ENCODE peak calls at places on chromosomes 16 and 17, in six cellular contexts. G is progenitor cell of endocrine pancreas, O is NCI-H146, F is Peyer's patch, X is AG20443, C is NCI-H2081. S is an unnamed sample.

GRCh38 chr16:56306690-56307533 is 115.6 kb downstream of the GNAO1 start:
- DNase-seq in C (no peak), G (no peak), X (no peak), F (no peak), O (no peak), S (no peak)

GRCh38 chr16:55501549-55502322 is 7.1 kb upstream of the LPCAT2 start:
- DNase-seq in G (no peak), O (no peak), C (no peak), F (no peak), X (no peak), S (no peak)

GRCh38 chr16:82368041-82368440 is 198.0 kb upstream of the MPHOSPH6 start:
- DNase-seq in G (no peak), F (no peak), C (no peak), O (no peak), X (peak), S (peak)

GRCh38 chr17:57873261-57874057 is 23.6 kb upstream of the MRPS23 start:
- DNase-seq in X (no peak), C (no peak), O (no peak), G (no peak), F (no peak), S (no peak)

GRCh38 chr17:65749479-65749878 is 188.0 kb upstream of the AXIN2 start:
- DNase-seq in X (no peak), C (no peak), O (no peak), G (no peak), F (no peak), S (no peak)

GRCh38 chr17:45364531-45365390 is 47.9 kb upstream of the MAP3K14 start:
- DNase-seq in C (peak), G (no peak), X (peak), O (peak), F (peak), S (peak)

GRCh38 chr17:340074-340473 is 12.5 kb downstream of the RPH3AL start:
- DNase-seq in X (no peak), F (peak), G (no peak), C (no peak), O (no peak), S (no peak)

GRCh38 chr16:1469693-1470201 is 5.1 kb downstream of the CLCN7 start:
- DNase-seq in G (no peak), F (peak), X (no peak), C (no peak), O (no peak), S (no peak)

GRCh38 chr17:19996086-19996485 is 13.1 kb upstream of the SPECC1 start:
- DNase-seq in G (no peak), O (no peak), X (no peak), F (no peak), C (no peak), S (peak)

GRCh38 chr17:70804161-70804560 is 634.8 kb downstream of the KCNJ2 start:
- DNase-seq in G (no peak), F (no peak), O (no peak), C (no peak), X (peak), S (no peak)

GRCh38 chr17:38449364-38449763 is 21.1 kb downstream of the ARHGAP23 start:
- DNase-seq in G (no peak), X (no peak), C (no peak), F (no peak), O (no peak), S (no peak)

GRCh38 chr16:81610936-81611335 is 166.3 kb downstream of the CMIP start:
- DNase-seq in O (no peak), C (no peak), G (no peak), X (no peak), F (no peak), S (no peak)

GRCh38 chr16:55418586-55418985 is 60.4 kb upstream of the MMP2 start:
- DNase-seq in X (peak), O (no peak), F (no peak), G (peak), C (no peak), S (no peak)

GRCh38 chr16:9090101-9090959 is 1.1 kb upstream of the HAPSTR1 start:
- DNase-seq in F (peak), G (peak), C (no peak), O (peak), X (peak), S (peak)

GRCh38 chr17:31273511-31273910 is 23.5 kb downstream of the OMG start:
- DNase-seq in X (no peak), G (no peak), O (no peak), C (no peak), F (no peak), S (no peak)

GRCh38 chr17:74892013-74892841 is 1.2 kb downstream of the FADS6 start:
- DNase-seq in O (no peak), X (no peak), G (no peak), F (no peak), C (no peak), S (no peak)

GRCh38 chr17:20706752-20707372 is 127.3 kb downstream of the CDRT15L2 start:
- DNase-seq in O (no peak), F (peak), X (no peak), G (no peak), C (no peak), S (no peak)

GRCh38 chr17:50034504-50035364 is 21.2 kb upstream of the ITGA3 start:
- DNase-seq in C (no peak), G (no peak), X (no peak), O (no peak), F (peak), S (no peak)

GRCh38 chr17:66691644-66692500 is 143.0 kb upstream of the CACNG5 start:
- DNase-seq in X (no peak), O (peak), C (peak), F (no peak), G (no peak), S (no peak)

GRCh38 chr16:19601083-19601976 is 45.8 kb downstream of the VPS35L start:
- DNase-seq in X (peak), O (peak), F (no peak), G (no peak), C (peak), S (peak)

GRCh38 chr17:13509561-13509960 is 92.2 kb downstream of the HS3ST3A1 start:
- DNase-seq in G (no peak), C (no peak), X (no peak), F (no peak), O (no peak), S (no peak)

GRCh38 chr16:14525596-14525995 is 104.5 kb downstream of the PARN start:
- DNase-seq in F (no peak), G (no peak), X (no peak), O (no peak), C (no peak), S (no peak)

GRCh38 chr16:83390759-83391158 is 417.0 kb upstream of the HSBP1 start:
- DNase-seq in F (no peak), G (no peak), X (peak), O (no peak), C (no peak), S (no peak)

GRCh38 chr17:5516060-5516792 is 29.9 kb downstream of the MIS12 start:
- DNase-seq in X (peak), F (no peak), C (no peak), O (no peak), G (no peak), S (no peak)

GRCh38 chr16:65833171-65833871 is 533.2 kb upstream of the CDH5 start:
- DNase-seq in O (no peak), C (no peak), G (no peak), F (no peak), X (peak), S (no peak)

GRCh38 chr16:68834550-68834949 is 8.8 kb upstream of the TANGO6 start:
- DNase-seq in F (no peak), C (no peak), O (no peak), X (no peak), G (no peak), S (no peak)

GRCh38 chr16:11627292-11627663 is 40.6 kb upstream of the LITAF start:
- DNase-seq in G (no peak), F (no peak), O (no peak), C (no peak), X (no peak), S (no peak)

GRCh38 chr16:14301150-14302030 is 230.3 kb downstream of the MRTFB start:
- DNase-seq in X (peak), C (no peak), G (no peak), O (peak), F (no peak), S (peak)

GRCh38 chr17:1043601-1044251 is 46.8 kb downstream of the TIMM22 start:
- DNase-seq in C (no peak), F (no peak), O (no peak), X (no peak), G (no peak), S (peak)

S was measured in D341Med.